ENCODE peak calls at places on chromosomes 7 and 10, in four cellular contexts. E is left ventricle myocardium inferior, F is Calu3, B is fibroblast of pulmonary artery. N is an unnamed sample.

GRCh38 chr7:28988818-28989595 is 30.9 kb upstream of the TRIL start:
- DNase-seq in E (no peak), F (no peak), B (peak; percentile 94), N (no peak)

GRCh38 chr10:77104459-77104980 is 533.1 kb downstream of the KCNMA1 start:
- DNase-seq in E (peak; percentile 57), F (no peak), B (peak; percentile 56), N (no peak)

GRCh38 chr10:125628251-125629049 is 54.5 kb downstream of the TEX36 start:
- DNase-seq in E (no peak), F (no peak), B (no peak), N (no peak)

GRCh38 chr10:62794306-62794705 is 10.2 kb upstream of the ADO start:
- DNase-seq in E (no peak), F (no peak), B (no peak), N (no peak)

GRCh38 chr7:109844362-109844761 is 1246.6 kb upstream of the LRRN3 start:
- DNase-seq in E (no peak), F (peak; percentile 34), B (peak; percentile 6), N (no peak)

GRCh38 chr10:86060386-86061280 is 306.0 kb downstream of the GRID1 start:
- DNase-seq in E (no peak), F (no peak), B (no peak), N (no peak)

GRCh38 chr10:14486777-14487510 is 156.2 kb upstream of the FRMD4A start:
- DNase-seq in E (no peak), F (peak; percentile 8), B (no peak), N (no peak)

GRCh38 chr7:32879460-32879859 is 12.1 kb downstream of the KBTBD2 start:
- DNase-seq in E (no peak), F (no peak), B (peak; percentile 15), N (no peak)

GRCh38 chr10:131087464-131088215 is 223.9 kb downstream of the TCERG1L start:
- DNase-seq in E (no peak), F (no peak), B (no peak), N (no peak)

GRCh38 chr7:70178787-70179186 is 580.5 kb downstream of the AUTS2 start:
- DNase-seq in E (no peak), F (no peak), B (no peak), N (no peak)

GRCh38 chr7:137950967-137951366 is 50.9 kb downstream of the CREB3L2 start:
- DNase-seq in E (no peak), F (no peak), B (no peak), N (no peak)

GRCh38 chr7:28136420-28136819 is 44.2 kb downstream of the JAZF1 start:
- DNase-seq in E (no peak), F (no peak), B (no peak), N (no peak)

GRCh38 chr7:51352174-51353145 is 35.9 kb upstream of the COBL start:
- DNase-seq in E (no peak), F (no peak), B (no peak), N (no peak)

GRCh38 chr7:80472491-80473200 is 39.2 kb downstream of the GNAT3 start:
- DNase-seq in E (no peak), F (no peak), B (peak; percentile 55), N (no peak)

GRCh38 chr7:140564643-140565042 is 76.0 kb downstream of the DENND2A start:
- DNase-seq in E (no peak), F (peak; percentile 45), B (no peak), N (no peak)

GRCh38 chr7:141221007-141221612 is 147.2 kb downstream of the TMEM178B start:
- DNase-seq in E (no peak), F (no peak), B (no peak), N (no peak)

GRCh38 chr7:69598487-69599148 is 343 bp downstream of the AUTS2 start:
- DNase-seq in E (no peak), F (peak; percentile 0), B (no peak), N (peak; percentile 70)

GRCh38 chr7:34117583-34117982 is 212.2 kb downstream of the BMPER start:
- DNase-seq in E (no peak), F (no peak), B (no peak), N (no peak)

GRCh38 chr10:89458289-89458688 is 43.9 kb downstream of the IFIT5 start:
- DNase-seq in E (no peak), F (no peak), B (peak; percentile 80), N (no peak)

GRCh38 chr10:97539523-97540200 is 32.9 kb upstream of the ANKRD2 start:
- DNase-seq in E (no peak), F (no peak), B (peak; percentile 94), N (no peak)

GRCh38 chr7:128697301-128697905 is 25.3 kb downstream of the GARIN1A start:
- DNase-seq in E (peak; percentile 26), F (peak; percentile 49), B (peak; percentile 66), N (no peak)

GRCh38 chr10:30185916-30186315 is 126.5 kb upstream of the JCAD start:
- DNase-seq in E (no peak), F (peak; percentile 15), B (peak; percentile 85), N (no peak)

GRCh38 chr7:6209340-6209739 is 63.1 kb downstream of the CYTH3 start:
- DNase-seq in E (no peak), F (no peak), B (no peak), N (no peak)

GRCh38 chr7:56063882-56064625 is at the start of gene SUMF2:
- DNase-seq in E (peak; percentile 94), F (peak; percentile 96), B (peak; percentile 88), N (peak; percentile 92)

GRCh38 chr10:72802291-72803118 is 91.0 kb upstream of the OIT3 start:
- DNase-seq in E (no peak), F (no peak), B (peak; percentile 69), N (no peak)

GRCh38 chr10:72800741-72801092 is 92.8 kb upstream of the OIT3 start:
- DNase-seq in E (no peak), F (no peak), B (no peak), N (no peak)

GRCh38 chr10:72801263-72801868 is 92.2 kb upstream of the OIT3 start:
- DNase-seq in E (no peak), F (no peak), B (no peak), N (no peak)

GRCh38 chr10:72803119-72803505 is 90.4 kb upstream of the OIT3 start:
- DNase-seq in E (no peak), F (no peak), B (peak; percentile 48), N (no peak)

GRCh38 chr10:72800000-72800740 is 93.4 kb upstream of the OIT3 start:
- DNase-seq in E (no peak), F (no peak), B (peak; percentile 46), N (no peak)
- TF ChIP-seq CTCF in E (no peak), F (no peak), B (no peak), N (peak; percentile 18)

GRCh38 chr7:43509906-43510305 is 73.0 kb upstream of the STK17A start:
- DNase-seq in E (no peak), F (no peak), B (no peak), N (no peak)

GRCh38 chr7:43513236-43513635 is 69.7 kb upstream of the STK17A start:
- DNase-seq in E (no peak), F (no peak), B (no peak), N (no peak)

GRCh38 chr7:43511769-43512515 is 71.0 kb upstream of the STK17A start:
- DNase-seq in E (no peak), F (no peak), B (no peak), N (no peak)

GRCh38 chr7:43508434-43508833 is 74.5 kb upstream of the STK17A start:
- DNase-seq in E (no peak), F (no peak), B (no peak), N (no peak)

GRCh38 chr7:43511029-43511428 is 71.9 kb upstream of the STK17A start:
- DNase-seq in E (no peak), F (no peak), B (no peak), N (no peak)
- TF ChIP-seq CTCF in E (peak; percentile 40), F (peak; percentile 17), B (no peak), N (peak; percentile 35)

GRCh38 chr7:158829342-158830210 is at the start of gene ESYT2:
- DNase-seq in E (peak; percentile 100), F (peak; percentile 99), B (peak; percentile 98), N (peak; percentile 99)

GRCh38 chr7:158830211-158830723 is 958 bp upstream of the ESYT2 start:
- DNase-seq in E (no peak), F (no peak), B (no peak), N (no peak)

GRCh38 chr7:158827411-158828342 is 1.6 kb downstream of the ESYT2 start:
- DNase-seq in E (no peak), F (no peak), B (peak; percentile 45), N (no peak)

GRCh38 chr7:158829021-158829341 is 328 bp downstream of the ESYT2 start:
- DNase-seq in E (no peak), F (peak; percentile 66), B (peak; percentile 84), N (no peak)

GRCh38 chr7:158828343-158829020 is 827 bp downstream of the ESYT2 start:
- DNase-seq in E (peak; percentile 59), F (peak; percentile 28), B (no peak), N (peak; percentile 74)
- TF ChIP-seq CTCF in E (no peak), F (no peak), B (no peak), N (no peak)

DNA sequence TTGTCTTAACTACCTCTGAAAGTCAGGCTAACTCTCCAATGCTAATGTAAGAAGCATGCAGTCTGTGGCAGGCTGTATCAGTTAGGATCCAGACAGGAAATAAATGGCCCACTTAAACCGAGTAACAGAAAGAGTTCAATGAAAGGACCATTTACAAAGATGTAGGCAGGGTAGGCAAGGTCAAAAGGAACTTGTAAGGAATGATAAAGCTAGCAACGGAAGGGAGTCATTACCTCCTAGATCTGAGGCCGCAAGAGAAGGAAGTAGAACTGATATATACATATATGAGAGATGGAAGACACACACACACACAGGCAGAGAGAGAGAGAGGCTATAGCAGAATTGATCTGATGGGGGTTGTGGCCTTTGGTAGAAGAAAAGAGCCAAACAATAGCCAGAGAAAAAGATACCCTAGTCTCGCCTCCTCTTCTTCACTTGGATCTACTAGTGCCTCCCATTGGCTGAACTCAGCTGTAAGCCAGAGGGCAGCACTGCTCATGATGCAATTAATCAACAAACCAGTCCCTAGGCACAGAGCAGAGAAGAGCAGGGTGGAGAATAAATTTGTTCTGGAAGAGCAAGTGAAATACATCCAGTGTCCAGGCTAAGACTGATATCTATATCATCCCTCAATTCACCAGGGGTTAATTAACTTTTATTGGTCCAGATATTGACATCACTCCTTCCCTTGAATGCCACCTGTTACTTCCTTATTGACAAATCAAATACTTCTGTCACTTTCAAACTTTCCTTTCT is 91.2 kb downstream of the LSMEM1 start:
- DNase-seq in E (no peak), F (no peak), B (no peak), N (no peak)
- TF ChIP-seq CTCF in E (peak; percentile 10), F (no peak), B (peak; percentile 3), N (no peak)